ENCODE peak calls at places on chromosomes 1 and 21, in four cellular contexts. A is IMR-90, O is K562, N is GM12878. D is an unnamed sample.

GRCh38 chr1:214838351-214838750 is 235.4 kb downstream of the CENPF start:
- DNase-seq in N (no peak), O (no peak), A (peak), D (no peak)

GRCh38 chr1:21670956-21671902 is 2.1 kb upstream of the RAP1GAP start:
- DNase-seq in N (no peak), O (no peak), A (no peak), D (no peak)

GRCh38 chr1:36920801-36921405 is 113.4 kb downstream of the GRIK3 start:
- DNase-seq in A (no peak), O (no peak), N (no peak), D (no peak)

GRCh38 chr1:44807364-44808062 is 362 bp upstream of the DYNLT4 start:
- DNase-seq in O (peak), N (peak), A (peak), D (no peak)

GRCh38 chr21:43712268-43712942 is 6.5 kb upstream of the PDXK start:
- DNase-seq in N (no peak), A (peak), O (peak), D (no peak)

GRCh38 chr1:243980071-243980470 is 71.0 kb upstream of the ZBTB18 start:
- DNase-seq in O (no peak), A (no peak), N (no peak), D (no peak)

GRCh38 chr1:184823080-184823479 is 68.4 kb upstream of the EDEM3 start:
- DNase-seq in O (no peak), A (peak), N (no peak), D (no peak)

GRCh38 chr1:54331091-54331772 is 75.0 kb downstream of the SSBP3 start:
- DNase-seq in A (peak), O (no peak), N (no peak), D (no peak)

GRCh38 chr1:238187575-238187949 is 296.8 kb upstream of the ZP4 start:
- DNase-seq in A (no peak), N (peak), O (no peak), D (no peak)

GRCh38 chr1:8419172-8419571 is 101.3 kb downstream of the SLC45A1 start:
- DNase-seq in O (no peak), N (no peak), A (peak), D (no peak)

GRCh38 chr1:107250169-107250568 is 109.3 kb downstream of the NTNG1 start:
- DNase-seq in A (no peak), N (peak), O (no peak), D (no peak)

GRCh38 chr1:108863984-108864383 is 7.1 kb upstream of the AKNAD1 start:
- DNase-seq in N (no peak), A (no peak), O (no peak), D (no peak)

GRCh38 chr1:226687476-226687875 is 51.6 kb downstream of the ITPKB start:
- DNase-seq in N (no peak), O (no peak), A (no peak), D (no peak)

GRCh38 chr1:38275960-38276359 is 229.4 kb upstream of the POU3F1 start:
- DNase-seq in O (no peak), N (no peak), A (no peak), D (no peak)

GRCh38 chr1:234533034-234533571 is 54.1 kb upstream of the TARBP1 start:
- DNase-seq in A (peak), O (no peak), N (no peak), D (no peak)

GRCh38 chr21:42469272-42469671 is 26.8 kb downstream of the RSPH1 start:
- DNase-seq in N (peak), A (no peak), O (no peak), D (no peak)

GRCh38 chr21:42466700-42467612 is 29.1 kb downstream of the RSPH1 start:
- DNase-seq in A (peak), O (peak), N (no peak), D (no peak)

GRCh38 chr21:42467613-42467983 is 28.4 kb downstream of the RSPH1 start:
- DNase-seq in N (no peak), O (no peak), A (no peak), D (no peak)

GRCh38 chr21:42471206-42471605 is 24.8 kb downstream of the RSPH1 start:
- DNase-seq in N (no peak), A (no peak), O (no peak), D (no peak)

DNA sequence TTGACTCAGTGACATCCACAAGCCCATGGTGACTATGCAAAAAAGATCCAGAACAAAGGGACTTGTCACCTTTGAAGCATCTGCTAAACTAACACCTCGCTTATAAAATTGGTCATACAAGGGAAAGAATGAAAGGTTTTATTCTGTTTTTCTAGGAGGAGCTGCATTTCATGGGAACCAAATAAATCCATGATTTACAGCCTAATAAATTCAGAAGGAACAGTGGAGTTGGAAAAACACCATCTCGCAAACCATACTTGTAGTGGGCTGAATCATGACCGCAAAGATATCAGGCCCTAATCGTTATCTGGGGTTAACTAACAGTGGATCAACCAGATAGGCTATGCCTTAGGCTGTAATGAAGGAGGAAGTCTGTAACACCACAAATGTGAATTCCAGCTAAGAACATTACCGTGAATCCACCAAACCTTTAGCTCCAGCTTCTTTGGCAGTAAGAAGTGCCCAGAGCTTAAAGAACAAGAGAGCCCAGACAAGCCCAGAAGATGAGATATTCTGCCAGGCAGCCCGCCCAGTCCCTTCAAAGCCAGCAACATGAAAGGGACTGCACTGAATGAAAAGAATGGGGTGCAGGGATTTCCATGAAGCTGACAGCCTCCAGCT is 27.4 kb downstream of the RSPH1 start:
- DNase-seq in N (no peak), A (no peak), O (no peak), D (no peak)
- TF ChIP-seq CHD1 in N (no peak), A (no peak), O (no peak), D (no peak)

GRCh38 chr21:33246963-33247362 is 17.2 kb downstream of the IFNAR2 start:
- DNase-seq in A (no peak), N (no peak), O (no peak), D (no peak)

GRCh38 chr21:33244781-33245105 is 15.0 kb downstream of the IFNAR2 start:
- DNase-seq in N (no peak), A (no peak), O (no peak), D (no peak)

GRCh38 chr21:33244082-33244780 is 14.5 kb downstream of the IFNAR2 start:
- DNase-seq in A (no peak), N (no peak), O (no peak), D (no peak)

GRCh38 chr21:33246506-33246905 is 16.8 kb downstream of the IFNAR2 start:
- DNase-seq in N (no peak), O (no peak), A (no peak), D (no peak)

GRCh38 chr21:33245289-33245918 is 15.7 kb downstream of the IFNAR2 start:
- DNase-seq in O (no peak), A (no peak), N (no peak), D (no peak)
- TF ChIP-seq CHD1 in O (no peak), A (no peak), N (no peak), D (no peak)

GRCh38 chr1:96309783-96310182 is 411.8 kb upstream of the PTBP2 start:
- DNase-seq in O (no peak), N (no peak), A (peak), D (no peak)
- TF ChIP-seq CHD1 in O (no peak), N (no peak), A (no peak), D (no peak)

GRCh38 chr21:33110340-33110715 is 40.4 kb downstream of the OLIG1 start:
- DNase-seq in N (no peak), A (no peak), O (no peak), D (no peak)

GRCh38 chr21:33112670-33113596 is 43.0 kb downstream of the OLIG1 start:
- DNase-seq in A (no peak), N (no peak), O (no peak), D (no peak)

GRCh38 chr21:33112151-33112550 is 42.2 kb downstream of the OLIG1 start:
- DNase-seq in A (no peak), N (no peak), O (no peak), D (no peak)

GRCh38 chr21:33111577-33111976 is 41.6 kb downstream of the OLIG1 start:
- DNase-seq in N (no peak), O (no peak), A (no peak), D (no peak)

GRCh38 chr21:33109574-33110339 is 39.8 kb downstream of the OLIG1 start:
- DNase-seq in O (no peak), A (no peak), N (no peak), D (no peak)
- TF ChIP-seq CHD1 in O (no peak), A (no peak), N (no peak), D (no peak)

DNA sequence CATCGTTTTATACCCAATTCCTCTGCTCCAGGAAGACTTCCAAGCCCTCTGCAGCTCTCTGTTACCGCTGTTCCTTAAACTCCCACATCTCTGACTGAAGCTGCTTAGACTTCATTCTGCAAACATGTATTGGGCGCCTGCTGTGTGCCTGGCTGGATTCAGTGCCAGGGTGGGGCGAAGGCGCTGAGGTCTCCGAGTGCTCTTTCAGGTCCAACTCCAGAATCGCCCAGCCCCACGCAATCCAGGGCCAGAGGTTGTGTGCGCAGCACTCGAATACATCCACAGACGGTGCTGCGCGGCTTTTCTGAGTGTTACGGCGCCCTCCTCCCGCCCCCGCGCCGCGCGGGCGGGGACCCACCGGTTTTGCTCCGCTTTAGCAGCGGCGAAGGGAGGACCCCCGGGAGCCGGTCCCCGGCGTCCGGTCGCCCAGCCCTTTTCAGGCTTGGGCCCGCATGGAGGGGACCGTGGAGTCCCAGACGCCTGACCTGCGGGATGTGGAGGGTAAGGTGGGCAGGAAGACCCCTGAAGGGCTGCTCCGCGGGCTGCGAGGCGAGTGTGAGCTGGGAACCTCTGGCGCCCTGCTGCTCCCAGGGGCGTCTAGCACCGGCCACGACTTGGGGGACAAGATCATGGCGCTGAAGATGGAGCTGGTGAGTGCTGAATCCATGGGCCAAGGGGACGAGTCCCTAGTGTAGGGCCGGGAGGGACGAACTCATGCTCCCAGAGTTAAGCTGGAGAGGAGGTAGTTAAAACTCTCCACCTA is at the start of gene LURAP1:
- DNase-seq in N (no peak), O (peak), A (peak), D (no peak)
- TF ChIP-seq CHD1 in N (no peak), O (no peak), A (no peak), D (no peak)

DNA sequence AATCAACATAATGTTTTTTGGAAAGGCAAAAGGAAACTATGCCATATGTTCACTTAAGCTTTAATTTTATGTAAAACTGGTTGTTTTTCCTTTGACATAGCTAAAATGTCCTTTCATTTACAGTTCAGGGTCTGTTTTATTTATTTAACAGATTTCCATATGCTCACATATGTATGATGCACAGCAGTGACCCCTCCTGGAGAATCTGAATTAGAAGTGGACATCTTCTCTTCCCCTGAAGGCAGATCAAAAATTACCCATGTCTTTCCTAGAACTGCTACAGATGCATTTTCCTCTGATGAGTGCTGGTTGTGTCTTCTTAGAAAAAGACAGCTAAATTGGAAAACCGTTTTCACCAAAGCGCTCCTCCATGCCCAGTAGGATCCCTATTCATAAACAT is 143.6 kb upstream of the USH2A start:
- DNase-seq in A (peak), O (no peak), N (no peak), D (no peak)
- TF ChIP-seq CHD1 in A (no peak), O (no peak), N (no peak), D (no peak)

DNA sequence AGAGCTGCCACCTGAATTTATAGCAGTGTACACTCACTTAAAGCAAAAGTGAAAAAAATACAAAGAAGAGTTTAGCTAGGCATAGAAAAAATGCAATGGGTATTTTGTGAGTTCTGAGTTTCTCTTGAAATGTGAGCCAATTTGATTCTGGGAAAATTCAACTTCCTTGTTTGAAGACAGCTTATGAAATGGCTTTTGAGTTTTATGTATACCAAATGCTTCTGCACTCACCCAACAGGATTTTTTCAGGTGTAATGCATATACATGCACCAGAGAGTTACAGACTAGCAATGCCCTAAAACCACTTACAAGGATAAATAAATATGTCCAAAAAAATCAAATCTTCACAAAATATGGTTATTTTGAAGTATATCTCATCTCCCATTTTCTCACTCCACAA is 17.8 kb upstream of the CLIC6 start:
- DNase-seq in O (no peak), N (no peak), A (no peak), D (no peak)
- TF ChIP-seq CHD1 in O (no peak), N (no peak), A (no peak), D (no peak)

D was measured in H1.